ENCODE peak calls at places on chromosomes 12 and 14, in four cellular contexts. One of them, this sample, is unnamed.

GRCh38 chr14:89491701-89492381 is 74.8 kb upstream of the FOXN3 start:
- DNase-seq in activated T-cell treated with anti-CD3 and anti-CD28 coated beads, Interleukin-2, amount 50 U/mL, for 1 hour: no peak
- DNase-seq in dermis blood vessel endothelial cell: peak
- DNase-seq in NAMALWA: no peak
- DNase-seq in this sample: no peak

GRCh38 chr12:22535478-22535877 is 8.9 kb downstream of the C2CD5 start:
- DNase-seq in activated T-cell treated with anti-CD3 and anti-CD28 coated beads, Interleukin-2, amount 50 U/mL, for 1 hour: no peak
- DNase-seq in dermis blood vessel endothelial cell: no peak
- DNase-seq in NAMALWA: peak
- DNase-seq in this sample: no peak

GRCh38 chr12:53048033-53048779 is 1.7 kb upstream of the TNS2 start:
- DNase-seq in activated T-cell treated with anti-CD3 and anti-CD28 coated beads, Interleukin-2, amount 50 U/mL, for 1 hour: no peak
- DNase-seq in dermis blood vessel endothelial cell: peak
- DNase-seq in NAMALWA: peak
- DNase-seq in this sample: no peak

GRCh38 chr12:93001407-93001806 is 72.3 kb upstream of the EEA1 start:
- DNase-seq in activated T-cell treated with anti-CD3 and anti-CD28 coated beads, Interleukin-2, amount 50 U/mL, for 1 hour: no peak
- DNase-seq in dermis blood vessel endothelial cell: peak
- DNase-seq in NAMALWA: no peak
- DNase-seq in this sample: no peak

GRCh38 chr14:22379727-22380126 is 209.3 kb downstream of the DAD1 start:
- DNase-seq in activated T-cell treated with anti-CD3 and anti-CD28 coated beads, Interleukin-2, amount 50 U/mL, for 1 hour: no peak
- DNase-seq in dermis blood vessel endothelial cell: no peak
- DNase-seq in NAMALWA: no peak
- DNase-seq in this sample: no peak

GRCh38 chr12:9347328-9348127 is 139.3 kb upstream of the PZP start:
- DNase-seq in activated T-cell treated with anti-CD3 and anti-CD28 coated beads, Interleukin-2, amount 50 U/mL, for 1 hour: no peak
- DNase-seq in dermis blood vessel endothelial cell: no peak
- DNase-seq in NAMALWA: no peak
- DNase-seq in this sample: no peak

GRCh38 chr14:20383032-20383431 is 30.3 kb downstream of the TEP1 start:
- DNase-seq in activated T-cell treated with anti-CD3 and anti-CD28 coated beads, Interleukin-2, amount 50 U/mL, for 1 hour: no peak
- DNase-seq in dermis blood vessel endothelial cell: no peak
- DNase-seq in NAMALWA: no peak
- DNase-seq in this sample: no peak

GRCh38 chr12:69688021-69688420 is 11.1 kb downstream of the BEST3 start:
- DNase-seq in activated T-cell treated with anti-CD3 and anti-CD28 coated beads, Interleukin-2, amount 50 U/mL, for 1 hour: no peak
- DNase-seq in dermis blood vessel endothelial cell: peak
- DNase-seq in NAMALWA: no peak
- DNase-seq in this sample: no peak

GRCh38 chr12:93002278-93003054 is 73.4 kb upstream of the EEA1 start:
- DNase-seq in activated T-cell treated with anti-CD3 and anti-CD28 coated beads, Interleukin-2, amount 50 U/mL, for 1 hour: no peak
- DNase-seq in dermis blood vessel endothelial cell: peak
- DNase-seq in NAMALWA: no peak
- DNase-seq in this sample: no peak

GRCh38 chr12:30440826-30441602 is 254.7 kb downstream of the IPO8 start:
- DNase-seq in activated T-cell treated with anti-CD3 and anti-CD28 coated beads, Interleukin-2, amount 50 U/mL, for 1 hour: no peak
- DNase-seq in dermis blood vessel endothelial cell: peak
- DNase-seq in NAMALWA: peak
- DNase-seq in this sample: no peak

GRCh38 chr12:88111074-88111652 is 30.7 kb downstream of the CEP290 start:
- DNase-seq in activated T-cell treated with anti-CD3 and anti-CD28 coated beads, Interleukin-2, amount 50 U/mL, for 1 hour: no peak
- DNase-seq in dermis blood vessel endothelial cell: peak
- DNase-seq in NAMALWA: peak
- DNase-seq in this sample: no peak

GRCh38 chr12:1916396-1917171 is 1.9 kb downstream of the CACNA2D4 start:
- DNase-seq in activated T-cell treated with anti-CD3 and anti-CD28 coated beads, Interleukin-2, amount 50 U/mL, for 1 hour: peak
- DNase-seq in dermis blood vessel endothelial cell: no peak
- DNase-seq in NAMALWA: no peak
- DNase-seq in this sample: no peak

This sample was measured in Peyer's patch.